ENCODE peak calls at places on chromosome 9, in ten cellular contexts. O is fibroblast of pulmonary artery, L is dorsolateral prefrontal cortex, P is uterus, E is RWPE2, T is astrocyte of the spinal cord, S is lung, M is A549, J is tibial nerve, Q is cardiac fibroblast. C is an unnamed sample.
A peak's percentile ranks its signal among the peaks of the same experiment; 100 is the strongest.

GRCh38 chr9:125099816-125100215 is 43.5 kb downstream of the SCAI start:
- DNase-seq in O (no peak), L (no peak), P (no peak), E (no peak), T (no peak), S (peak; percentile 38), M (no peak), J (no peak), Q (no peak), C (no peak)

GRCh38 chr9:18761742-18762141 is 271.3 kb downstream of the SAXO1 start:
- DNase-seq in O (no peak), L (no peak), P (no peak), E (no peak), T (no peak), S (no peak), M (no peak), J (no peak), Q (no peak), C (no peak)

GRCh38 chr9:88641471-88642240 is 106.7 kb downstream of the NXNL2 start:
- DNase-seq in O (no peak), L (no peak), P (no peak), E (no peak), T (no peak), S (no peak), M (no peak), J (no peak), Q (no peak), C (peak; percentile 44)

GRCh38 chr9:8486095-8486494 is 686.5 kb upstream of the DMAC1 start:
- DNase-seq in O (peak; percentile 35), L (no peak), P (no peak), E (no peak), T (peak; percentile 18), S (no peak), M (no peak), J (peak; percentile 15), Q (peak; percentile 39), C (peak; percentile 59)

GRCh38 chr9:130713286-130713975 is 19.9 kb downstream of the EXOSC2 start:
- DNase-seq in O (peak; percentile 42), L (no peak), P (peak; percentile 40), E (no peak), T (peak; percentile 32), S (peak; percentile 32), M (no peak), J (no peak), Q (peak; percentile 39), C (peak; percentile 28)

GRCh38 chr9:27335088-27335487 is 38.1 kb upstream of the EQTN start:
- DNase-seq in O (no peak), L (no peak), P (no peak), E (no peak), T (no peak), S (no peak), M (no peak), J (no peak), Q (no peak), C (no peak)

GRCh38 chr9:70587143-70587710 is 172.8 kb upstream of the KLF9 start:
- DNase-seq in O (peak; percentile 86), L (no peak), P (peak; percentile 67), E (no peak), T (peak; percentile 88), S (no peak), M (no peak), J (no peak), Q (peak; percentile 86), C (peak; percentile 67)

GRCh38 chr9:136695955-136696354 is 8.7 kb upstream of the AGPAT2 start:
- DNase-seq in O (no peak), L (no peak), P (no peak), E (no peak), T (no peak), S (no peak), M (no peak), J (no peak), Q (no peak), C (no peak)

GRCh38 chr9:134055981-134056461 is 11.8 kb downstream of the BRD3 start:
- DNase-seq in O (peak; percentile 68), L (no peak), P (peak; percentile 50), E (peak; percentile 84), T (peak; percentile 79), S (peak; percentile 83), M (peak; percentile 28), J (peak; percentile 62), Q (peak; percentile 66), C (peak; percentile 72)

GRCh38 chr9:136567651-136568287 is 21.9 kb upstream of the NOTCH1 start:
- DNase-seq in O (peak; percentile 75), L (no peak), P (peak; percentile 86), E (peak; percentile 89), T (peak; percentile 65), S (peak; percentile 55), M (peak; percentile 84), J (no peak), Q (peak; percentile 83), C (peak; percentile 91)

GRCh38 chr9:75176037-75176436 is 87.7 kb downstream of the OSTF1 start:
- DNase-seq in O (peak; percentile 11), L (no peak), P (no peak), E (no peak), T (no peak), S (no peak), M (no peak), J (no peak), Q (no peak), C (no peak)

GRCh38 chr9:75148551-75148950 is 60.2 kb downstream of the OSTF1 start:
- DNase-seq in O (peak; percentile 89), L (no peak), P (no peak), E (no peak), T (peak; percentile 96), S (no peak), M (no peak), J (no peak), Q (peak; percentile 91), C (peak; percentile 84)

GRCh38 chr9:110468950-110469349 is 110.6 kb downstream of the SVEP1 start:
- DNase-seq in O (no peak), L (no peak), P (no peak), E (no peak), T (no peak), S (no peak), M (no peak), J (no peak), Q (no peak), C (no peak)

GRCh38 chr9:123998970-123999621 is 12.5 kb upstream of the LHX2 start:
- DNase-seq in O (no peak), L (no peak), P (no peak), E (no peak), T (no peak), S (no peak), M (no peak), J (no peak), Q (no peak), C (no peak)
- H3K4me3 ChIP-seq in O (peak overlapping the region; percentile 29), L (peak overlapping the region; percentile 42), P (no peak overlapping the region), E (no peak overlapping the region), T (no peak overlapping the region), S (no peak overlapping the region), M (peak overlapping the region; percentile 70), J (no peak overlapping the region), Q (peak overlapping the region; percentile 25), C (peak overlapping the region; percentile 33)

GRCh38 chr9:101738566-101739183 is at the start of gene GRIN3A:
- DNase-seq in O (no peak), L (no peak), P (no peak), E (no peak), T (no peak), S (no peak), M (peak; percentile 6), J (no peak), Q (peak; percentile 7), C (no peak)
- TF ChIP-seq CTCF in O (no peak), L (peak; percentile 7), P (no peak), E (peak; percentile 17), T (no peak), S (no peak), M (no peak), J (no peak), Q (no peak), C (no peak)

DNA sequence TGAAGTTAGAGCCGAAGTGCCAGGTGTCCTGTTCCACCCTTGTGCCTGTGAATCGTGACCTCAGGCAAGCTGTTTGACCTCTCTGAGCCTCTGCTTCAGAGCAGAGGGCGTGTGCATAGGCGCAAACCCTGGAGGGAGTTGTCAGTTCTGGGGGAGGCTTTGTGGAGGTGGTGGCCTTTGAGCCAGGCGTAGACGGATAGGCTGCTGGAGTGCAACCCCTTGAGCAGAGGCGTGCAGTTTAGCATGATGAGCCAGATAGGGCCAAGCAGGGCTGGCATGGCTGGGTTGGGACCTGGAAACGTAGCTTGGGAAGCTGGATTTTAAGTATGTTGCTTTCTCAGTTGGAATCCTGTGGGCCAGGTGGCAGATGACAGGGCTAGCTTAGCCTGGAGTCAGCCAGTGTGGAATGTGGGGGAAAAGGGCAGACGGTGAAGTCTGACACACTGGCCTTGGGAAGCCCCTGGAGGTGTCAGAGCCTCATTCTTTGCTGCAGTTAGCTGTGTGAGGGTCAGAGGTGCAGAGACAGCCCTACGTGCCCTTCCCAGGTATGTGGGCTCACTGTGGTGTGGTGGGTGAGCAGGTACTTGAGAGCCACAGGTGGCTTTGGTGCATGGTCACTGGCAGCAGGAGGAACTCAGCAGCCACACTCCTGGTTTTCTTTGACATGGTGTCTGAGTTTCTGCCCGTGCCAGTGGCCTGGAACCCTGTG is 93.4 kb downstream of the DAB2IP start:
- DNase-seq in O (no peak), L (no peak), P (no peak), E (no peak), T (peak; percentile 20), S (no peak), M (no peak), J (no peak), Q (peak; percentile 45), C (peak; percentile 45)
- H3K4me3 ChIP-seq in O (no peak overlapping the region), L (no peak overlapping the region), P (peak overlapping the region; percentile 29), E (no peak overlapping the region), T (peak overlapping the region; percentile 55), S (no peak overlapping the region), M (no peak overlapping the region), J (peak overlapping the region; percentile 38), Q (no peak overlapping the region), C (peak overlapping the region; percentile 66)

GRCh38 chr9:98859941-98860340 is 52.5 kb downstream of the GALNT12 start:
- DNase-seq in O (no peak), L (no peak), P (no peak), E (no peak), T (no peak), S (no peak), M (no peak), J (no peak), Q (no peak), C (no peak)

GRCh38 chr9:98862936-98863335 is 55.5 kb downstream of the GALNT12 start:
- DNase-seq in O (no peak), L (no peak), P (no peak), E (no peak), T (no peak), S (no peak), M (no peak), J (no peak), Q (no peak), C (no peak)

GRCh38 chr9:98861881-98862501 is 54.5 kb downstream of the GALNT12 start:
- DNase-seq in O (peak; percentile 55), L (no peak), P (peak; percentile 83), E (no peak), T (peak; percentile 77), S (no peak), M (no peak), J (no peak), Q (peak; percentile 98), C (peak; percentile 97)

GRCh38 chr9:98864257-98865180 is 57.0 kb downstream of the GALNT12 start:
- DNase-seq in O (peak; percentile 60), L (no peak), P (peak; percentile 66), E (no peak), T (no peak), S (no peak), M (no peak), J (peak; percentile 21), Q (peak; percentile 59), C (peak; percentile 58)

DNA sequence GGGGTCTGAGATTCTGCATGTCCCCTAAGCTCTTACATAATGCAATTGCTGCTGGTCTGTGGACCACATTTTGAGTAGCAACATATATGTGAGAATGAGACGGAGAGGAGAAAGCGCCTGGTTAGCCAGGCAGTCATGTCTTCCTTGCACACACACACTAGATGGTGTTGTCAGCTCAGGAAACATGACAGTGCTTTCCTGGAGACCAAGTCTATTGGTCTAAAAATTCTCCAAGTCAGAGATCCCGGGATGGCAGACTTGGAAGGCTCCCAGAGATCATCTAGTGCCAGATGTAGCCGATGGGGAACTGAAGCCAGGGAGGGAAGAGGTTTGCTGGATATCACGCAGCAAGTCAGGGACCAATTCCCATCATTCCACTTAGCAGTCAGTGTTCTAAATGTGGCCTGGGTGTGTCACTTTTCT is 53.4 kb downstream of the GALNT12 start:
- DNase-seq in O (peak; percentile 90), L (no peak), P (peak; percentile 71), E (no peak), T (peak; percentile 83), S (peak; percentile 57), M (peak; percentile 21), J (peak; percentile 43), Q (peak; percentile 91), C (peak; percentile 91)
- TF ChIP-seq CTCF in O (peak; percentile 61), L (peak; percentile 50), P (peak; percentile 41), E (peak; percentile 62), T (peak; percentile 65), S (peak; percentile 23), M (peak; percentile 21), J (peak; percentile 53), Q (peak; percentile 54), C (peak; percentile 58)